ENCODE peak calls at places on chromosomes 7 and 10, in nine cellular contexts. M is stimulated activated naive CD4-positive, alpha-beta T cell; X is cardiac fibroblast; I is KBM-7; R is ureter; W is Peyer's patch; U is mammary epithelial cell; L is fibroblast of gingiva; E is GM23248. O is an unnamed sample.

GRCh38 chr7:157022681-157023588 is 12.5 kb upstream of the MNX1 start:
- DNase-seq in L (no peak), X (no peak), E (no peak), W (peak), M (no peak), I (no peak), R (no peak), U (no peak), O (no peak)

GRCh38 chr10:122143238-122143841 is 127.8 kb upstream of the BTBD16 start:
- DNase-seq in R (no peak), L (no peak), X (no peak), W (no peak), I (no peak), U (peak), M (no peak), E (no peak), O (no peak)

GRCh38 chr10:124074471-124075109 is 18.8 kb downstream of the CHST15 start:
- DNase-seq in W (no peak), R (no peak), U (no peak), X (no peak), M (no peak), E (no peak), L (no peak), I (peak), O (no peak)

GRCh38 chr10:32149257-32149955 is 93.2 kb upstream of the KIF5B start:
- DNase-seq in M (no peak), I (peak), L (peak), W (no peak), U (peak), R (peak), X (peak), E (peak), O (no peak)

GRCh38 chr7:100118388-100119074 is 627 bp downstream of the TAF6 start:
- DNase-seq in W (no peak), M (no peak), U (no peak), X (no peak), I (no peak), L (no peak), E (no peak), R (no peak), O (peak)

GRCh38 chr10:126092806-126093205 is 196.4 kb downstream of the FANK1 start:
- DNase-seq in M (no peak), E (peak), W (no peak), I (no peak), U (no peak), R (no peak), X (peak), L (peak), O (no peak)

GRCh38 chr10:133309720-133310398 is 1.1 kb downstream of the ZNF511 start:
- DNase-seq in R (no peak), X (no peak), W (peak), L (no peak), E (no peak), M (no peak), U (no peak), I (no peak), O (no peak)

GRCh38 chr7:130887182-130888016 is 153.4 kb upstream of the KLF14 start:
- DNase-seq in U (peak), M (no peak), R (no peak), L (peak), I (no peak), X (peak), E (peak), W (no peak), O (no peak)

GRCh38 chr7:1531263-1531978 is 919 bp downstream of the MAFK start:
- DNase-seq in M (peak), X (no peak), U (no peak), W (peak), E (peak), I (no peak), L (no peak), R (no peak), O (peak)

GRCh38 chr7:102992820-102993531 is 80.2 kb downstream of the LRRC17 start:
- DNase-seq in R (no peak), X (peak), L (no peak), W (no peak), M (no peak), I (peak), E (peak), U (peak), O (peak)

GRCh38 chr10:71973777-71974488 is 9.7 kb downstream of the CHST3 start:
- DNase-seq in W (no peak), E (no peak), L (no peak), X (no peak), U (no peak), I (no peak), M (no peak), R (no peak), O (no peak)

GRCh38 chr7:17370901-17371550 is 72.6 kb downstream of the AHR start:
- DNase-seq in M (no peak), I (no peak), R (no peak), E (peak), W (no peak), X (peak), U (no peak), L (no peak), O (no peak)

GRCh38 chr10:121070257-121070656 is 219.1 kb downstream of the WDR11 start:
- DNase-seq in W (no peak), R (no peak), E (no peak), X (no peak), M (no peak), U (peak), L (no peak), I (peak), O (peak)

GRCh38 chr7:99407849-99408346 is 499 bp downstream of the PDAP1 start:
- DNase-seq in U (peak), L (peak), R (no peak), M (peak), E (peak), W (peak), X (peak), I (peak), O (peak)

GRCh38 chr10:60827791-60828488 is 49.7 kb downstream of the CDK1 start:
- DNase-seq in L (no peak), R (no peak), W (no peak), E (peak), X (peak), I (peak), U (peak), M (no peak), O (no peak)

GRCh38 chr7:107236857-107237256 is 68.1 kb downstream of the HBP1 start:
- DNase-seq in E (no peak), W (no peak), X (no peak), I (no peak), L (no peak), R (no peak), U (no peak), M (no peak), O (no peak)

GRCh38 chr7:147485660-147486210 is 1104.8 kb upstream of the C7orf33 start:
- DNase-seq in U (no peak), I (no peak), R (no peak), W (no peak), M (no peak), X (no peak), L (no peak), E (no peak), O (no peak)

GRCh38 chr7:96837583-96837982 is 127.9 kb upstream of the SEM1 start:
- DNase-seq in E (no peak), U (no peak), W (no peak), I (peak), R (no peak), M (peak), L (no peak), X (no peak), O (no peak)

GRCh38 chr10:124308811-124309210 is 109.9 kb downstream of the OAT start:
- DNase-seq in R (no peak), L (no peak), I (no peak), W (peak), E (no peak), U (no peak), M (no peak), X (no peak), O (no peak)

GRCh38 chr7:23357190-23358093 is 58.3 kb downstream of the MALSU1 start:
- DNase-seq in W (no peak), U (peak), I (peak), R (no peak), E (peak), X (peak), L (peak), M (peak), O (peak)